ENCODE peak calls at places on chromosomes 2 and 18, in eight cellular contexts. C is cardiac muscle cell, J is MM.1S, L is fibroblast of lung, S is stomach, I is neural progenitor cell, Y is HCT116, R is endothelial cell. G is an unnamed sample.

GRCh38 chr2:218721934-218722333 is 11.3 kb downstream of the TTLL4 start:
- DNase-seq in S (no peak), R (no peak), J (no peak), I (no peak), C (no peak), Y (no peak), L (no peak), G (no peak)

GRCh38 chr2:16717477-16717876 is 51.8 kb upstream of the CYRIA start:
- DNase-seq in J (no peak), I (no peak), R (no peak), C (no peak), Y (no peak), L (no peak), S (no peak), G (no peak)

GRCh38 chr2:186431306-186431705 is 54.8 kb upstream of the ZC3H15 start:
- DNase-seq in R (no peak), J (no peak), S (no peak), L (no peak), Y (no peak), C (no peak), I (no peak), G (no peak)

GRCh38 chr2:239166201-239166834 is 234.5 kb downstream of the HDAC4 start:
- DNase-seq in J (no peak), I (no peak), S (no peak), L (no peak), Y (no peak), R (no peak), C (peak), G (no peak)

GRCh38 chr18:13221821-13222220 is 3.3 kb downstream of the LDLRAD4 start:
- DNase-seq in L (peak), C (no peak), Y (no peak), J (no peak), R (no peak), I (no peak), S (no peak), G (no peak)

GRCh38 chr18:63040788-63041410 is 278.7 kb downstream of the BCL2 start:
- DNase-seq in I (no peak), J (peak), S (no peak), R (no peak), Y (no peak), C (no peak), L (no peak), G (peak)

GRCh38 chr18:39752351-39752750 is 2186.8 kb upstream of the CELF4 start:
- DNase-seq in J (no peak), C (no peak), S (no peak), Y (no peak), I (peak), R (no peak), L (no peak), G (no peak)

GRCh38 chr2:130370490-130370889 is 14.6 kb downstream of the PTPN18 start:
- DNase-seq in I (no peak), J (no peak), C (no peak), S (no peak), L (no peak), R (no peak), Y (no peak), G (peak)

GRCh38 chr2:84493494-84493893 is 22.8 kb upstream of the DNAH6 start:
- DNase-seq in J (no peak), S (no peak), C (no peak), Y (no peak), I (peak), R (no peak), L (peak), G (no peak)

GRCh38 chr2:7007846-7008741 is 90.9 kb downstream of the RNF144A start:
- DNase-seq in S (peak), Y (no peak), L (peak), R (no peak), I (no peak), J (no peak), C (peak), G (no peak)

GRCh38 chr2:20061940-20062339 is 10.5 kb upstream of the LAPTM4A start:
- DNase-seq in S (no peak), R (no peak), L (no peak), J (no peak), I (no peak), C (no peak), Y (no peak), G (no peak)

GRCh38 chr2:230865766-230866703 is 1.3 kb downstream of the ITM2C start:
- DNase-seq in C (peak), S (peak), Y (no peak), R (peak), L (no peak), J (peak), I (peak), G (no peak)

GRCh38 chr2:194621945-194622344 is 1035.1 kb upstream of the SLC39A10 start:
- DNase-seq in C (no peak), J (no peak), I (peak), L (no peak), S (no peak), Y (no peak), R (no peak), G (no peak)

GRCh38 chr2:65974067-65974723 is 460.7 kb upstream of the MEIS1 start:
- DNase-seq in L (no peak), I (no peak), R (no peak), J (no peak), Y (no peak), S (no peak), C (no peak), G (no peak)

GRCh38 chr18:2978626-2979025 is 34.3 kb downstream of the LPIN2 start:
- DNase-seq in R (no peak), J (peak), I (no peak), S (no peak), L (peak), Y (no peak), C (no peak), G (no peak)

GRCh38 chr2:157825885-157826284 is 50.2 kb downstream of the ACVR1 start:
- DNase-seq in Y (no peak), J (no peak), L (peak), I (peak), R (no peak), C (no peak), S (no peak), G (no peak)

GRCh38 chr18:58218111-58218510 is 174.1 kb downstream of the NEDD4L start:
- DNase-seq in Y (no peak), S (no peak), I (no peak), R (no peak), J (no peak), C (no peak), L (peak), G (no peak)

GRCh38 chr18:65938592-65939372 is 188.0 kb downstream of the CDH7 start:
- DNase-seq in S (no peak), R (peak), J (peak), Y (peak), L (peak), C (peak), I (peak), G (no peak)

GRCh38 chr2:9463698-9464034 is 10.7 kb upstream of the IAH1 start:
- DNase-seq in Y (no peak), I (no peak), J (no peak), L (peak), S (no peak), C (no peak), R (no peak), G (no peak)

GRCh38 chr2:222594679-222595078 is 61.2 kb downstream of the FARSB start:
- DNase-seq in Y (no peak), R (no peak), L (peak), J (no peak), S (no peak), I (no peak), C (no peak), G (no peak)

GRCh38 chr18:31660763-31661162 is 23.6 kb downstream of the B4GALT6 start:
- DNase-seq in C (no peak), R (no peak), L (no peak), S (no peak), Y (no peak), I (no peak), J (no peak), G (no peak)

GRCh38 chr2:177264209-177264538 is 353 bp downstream of the NFE2L2 start:
- DNase-seq in L (peak), C (peak), J (peak), Y (no peak), I (peak), S (peak), R (peak), G (no peak)

GRCh38 chr18:30588673-30589164 is 453.8 kb downstream of the DSC3 start:
- DNase-seq in I (no peak), S (no peak), L (no peak), J (no peak), R (no peak), Y (no peak), C (no peak), G (no peak)

GRCh38 chr2:45353879-45354278 is 257.2 kb downstream of the SRBD1 start:
- DNase-seq in Y (no peak), C (no peak), S (no peak), I (no peak), L (peak), J (no peak), R (no peak), G (peak)

GRCh38 chr18:10421859-10422258 is 32.6 kb upstream of the APCDD1 start:
- DNase-seq in L (peak), R (no peak), I (no peak), J (no peak), S (no peak), Y (no peak), C (no peak), G (no peak)

GRCh38 chr2:190856985-190857384 is 23.6 kb upstream of the GLS start:
- DNase-seq in J (no peak), S (no peak), L (no peak), Y (no peak), I (no peak), C (no peak), R (no peak), G (no peak)

GRCh38 chr2:10440736-10441135 is 7.4 kb downstream of the ODC1 start:
- DNase-seq in S (no peak), I (no peak), J (no peak), C (no peak), L (no peak), Y (no peak), R (no peak), G (no peak)

GRCh38 chr2:10935953-10936942 is 24.5 kb downstream of the KCNF1 start:
- DNase-seq in I (no peak), S (no peak), J (peak), C (no peak), Y (peak), L (peak), R (peak), G (no peak)

GRCh38 chr2:121605820-121606733 is 43.2 kb downstream of the CLASP1 start:
- DNase-seq in C (no peak), J (no peak), Y (no peak), I (no peak), S (no peak), R (no peak), L (no peak), G (no peak)

GRCh38 chr2:121608367-121608766 is 40.9 kb downstream of the CLASP1 start:
- DNase-seq in R (no peak), I (no peak), Y (no peak), J (no peak), C (no peak), S (no peak), L (peak), G (no peak)

GRCh38 chr2:121611730-121612705 is 37.2 kb downstream of the CLASP1 start:
- DNase-seq in J (no peak), R (no peak), L (no peak), Y (no peak), I (no peak), C (no peak), S (no peak), G (no peak)

GRCh38 chr2:121613152-121613551 is 36.1 kb downstream of the CLASP1 start:
- DNase-seq in L (no peak), Y (no peak), R (no peak), I (no peak), S (no peak), C (no peak), J (no peak), G (no peak)

GRCh38 chr2:121608967-121609366 is 40.3 kb downstream of the CLASP1 start:
- DNase-seq in R (no peak), Y (no peak), I (no peak), C (no peak), S (no peak), L (no peak), J (no peak), G (no peak)
- TF ChIP-seq CTCF in R (no peak), Y (no peak), I (no peak), C (no peak), S (no peak), L (no peak), J (no peak), G (no peak)

GRCh38 chr2:238123991-238124470 is 14.4 kb upstream of the KLHL30 start:
- DNase-seq in I (no peak), S (no peak), R (no peak), C (no peak), J (no peak), L (no peak), Y (no peak), G (no peak)

GRCh38 chr2:238124488-238125126 is 13.9 kb upstream of the KLHL30 start:
- DNase-seq in I (no peak), Y (no peak), L (no peak), S (no peak), J (no peak), R (no peak), C (no peak), G (no peak)

GRCh38 chr2:238126338-238126737 is 12.1 kb upstream of the KLHL30 start:
- DNase-seq in I (no peak), R (no peak), L (no peak), S (no peak), J (no peak), C (no peak), Y (no peak), G (no peak)

GRCh38 chr2:238126775-238127164 is 11.7 kb upstream of the KLHL30 start:
- DNase-seq in L (no peak), Y (no peak), J (no peak), R (no peak), S (no peak), I (no peak), C (no peak), G (no peak)

DNA sequence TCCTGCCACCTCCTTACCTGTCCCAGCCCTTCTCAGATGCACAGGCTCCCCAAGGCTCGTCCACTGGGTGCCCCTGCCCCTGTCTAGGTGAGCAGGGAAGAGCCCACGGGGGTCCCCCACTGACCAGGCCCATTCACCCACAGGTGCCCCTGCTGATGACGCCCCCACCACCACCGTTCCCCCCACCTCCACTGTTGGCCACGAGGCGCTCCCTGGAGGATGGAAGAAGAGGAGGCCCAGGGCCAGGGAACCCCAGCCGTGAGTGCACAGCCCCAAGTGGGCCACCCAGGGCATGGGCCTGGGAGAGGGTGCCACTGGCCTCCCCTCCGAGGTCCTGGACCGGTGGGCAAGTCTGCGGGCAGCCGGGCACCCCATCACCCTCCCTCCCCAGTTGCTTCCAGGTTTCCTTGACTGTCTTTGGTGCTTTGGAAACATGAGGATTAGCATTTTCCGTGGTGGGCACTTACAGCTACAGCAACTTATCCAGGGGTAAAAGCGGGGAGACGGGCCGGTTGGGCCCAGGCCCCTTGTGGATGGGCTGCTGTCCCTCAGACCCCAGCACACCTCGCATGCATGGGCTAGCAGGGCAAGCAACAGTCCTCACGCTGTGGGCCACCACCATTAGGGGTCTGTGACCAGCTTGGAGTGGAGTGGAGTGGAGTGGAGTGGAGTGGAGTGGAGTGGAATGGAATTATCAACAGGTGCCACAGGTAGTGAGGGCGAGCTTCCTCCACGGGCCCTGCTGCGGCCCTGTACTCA is 13.2 kb upstream of the KLHL30 start:
- DNase-seq in L (no peak), S (no peak), R (no peak), I (no peak), C (no peak), J (no peak), Y (no peak), G (no peak)
- TF ChIP-seq CTCF in L (no peak), S (no peak), R (no peak), I (no peak), C (no peak), J (no peak), Y (no peak), G (no peak)

GRCh38 chr2:121333834-121334558 is 49.0 kb upstream of the TFCP2L1 start:
- DNase-seq in Y (no peak), R (no peak), C (no peak), S (peak), I (no peak), L (no peak), J (no peak), G (peak)
- TF ChIP-seq CTCF in Y (no peak), R (no peak), C (no peak), S (no peak), I (no peak), L (no peak), J (no peak), G (no peak)

DNA sequence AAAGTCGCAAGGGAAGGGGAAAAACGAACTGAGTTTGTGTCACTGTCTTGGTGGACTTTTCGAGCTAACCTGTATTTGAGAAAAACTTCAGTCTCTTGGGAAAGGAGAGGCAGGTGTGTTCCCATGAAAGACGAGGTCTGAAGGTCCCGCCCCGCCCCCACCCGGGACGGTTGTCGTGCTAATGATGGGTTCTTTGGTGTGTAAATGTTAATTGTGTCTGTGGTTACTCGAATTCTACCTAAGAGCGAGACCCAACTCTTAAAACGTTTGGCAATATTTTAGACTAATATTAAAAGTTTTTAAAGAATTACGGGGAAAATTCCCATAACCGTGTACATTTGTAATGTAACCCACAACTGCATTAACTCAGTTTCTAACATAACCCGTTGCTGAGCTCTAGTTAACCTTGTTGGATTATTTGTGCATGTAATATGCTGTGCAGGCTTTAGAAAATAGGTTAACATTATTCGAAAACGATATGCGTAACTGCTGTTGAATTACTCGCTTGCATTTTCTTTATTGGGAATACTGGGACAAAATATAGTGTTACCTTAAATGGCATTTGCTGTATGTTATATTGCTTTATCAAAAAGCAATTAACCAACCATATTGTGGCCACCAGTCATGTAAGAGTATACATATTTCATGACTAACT is 819 bp downstream of the EPB41L5 start:
- DNase-seq in Y (peak), C (peak), S (no peak), J (no peak), L (no peak), R (no peak), I (no peak), G (no peak)
- TF ChIP-seq CTCF in Y (no peak), C (no peak), S (no peak), J (no peak), L (no peak), R (no peak), I (no peak), G (no peak)

GRCh38 chr18:47997338-47997780 is 66.9 kb upstream of the SMAD2 start:
- DNase-seq in J (no peak), Y (no peak), S (no peak), L (no peak), R (no peak), I (peak), C (no peak), G (no peak)
- TF ChIP-seq CTCF in J (peak), Y (peak), S (no peak), L (peak), R (peak), I (peak), C (peak), G (peak)

GRCh38 chr2:221374234-221374633 is 197.9 kb downstream of the EPHA4 start:
- DNase-seq in J (no peak), S (no peak), I (no peak), Y (no peak), R (no peak), L (no peak), C (no peak), G (no peak)

GRCh38 chr2:221380049-221380448 is 192.1 kb downstream of the EPHA4 start:
- DNase-seq in L (no peak), C (peak), I (peak), J (no peak), R (no peak), Y (no peak), S (no peak), G (no peak)

GRCh38 chr2:221380686-221381085 is 191.4 kb downstream of the EPHA4 start:
- DNase-seq in J (no peak), Y (no peak), I (no peak), R (no peak), S (no peak), L (no peak), C (no peak), G (no peak)

GRCh38 chr2:221377597-221377996 is 194.5 kb downstream of the EPHA4 start:
- DNase-seq in R (no peak), Y (no peak), L (no peak), J (no peak), I (no peak), S (no peak), C (no peak), G (no peak)

DNA sequence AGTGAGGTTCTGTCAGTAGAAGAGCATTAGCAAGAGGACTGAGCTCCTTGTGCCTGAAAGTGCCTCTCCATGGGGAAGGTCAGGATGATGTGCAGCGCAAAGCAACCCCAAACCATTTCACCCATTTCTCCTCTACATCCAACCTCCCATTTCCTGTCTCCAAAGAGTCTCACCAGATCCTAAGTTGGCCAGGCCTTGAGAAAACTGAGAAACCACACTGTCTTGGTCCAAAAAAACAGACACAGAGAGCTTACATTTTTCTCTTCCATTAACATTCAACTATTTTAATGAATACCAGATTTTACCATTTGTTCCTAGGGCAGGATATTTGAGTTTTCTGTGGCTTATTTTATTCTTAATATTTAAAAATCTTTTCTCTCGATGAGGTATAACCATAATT is 195.0 kb downstream of the EPHA4 start:
- DNase-seq in L (no peak), R (no peak), S (no peak), I (no peak), Y (no peak), C (no peak), J (no peak), G (no peak)
- TF ChIP-seq CTCF in L (no peak), R (no peak), S (no peak), I (no peak), Y (no peak), C (no peak), J (no peak), G (no peak)

G was measured in GM10248.